ENCODE peak calls at places on chromosomes 13 and 19, in seven cellular contexts. X is GM23338, I is mammary epithelial cell, V is psoas muscle, R is neural crest cell, C is sigmoid colon, W is A549. Y is an unnamed sample.

GRCh38 chr13:36193151-36193855 is 21.1 kb downstream of the SOHLH2 start:
- DNase-seq in X (no peak), V (no peak), W (no peak), C (no peak), R (no peak), I (peak; percentile 71), Y (no peak)

GRCh38 chr13:28716511-28716910 is 2.3 kb downstream of the SLC46A3 start:
- DNase-seq in X (no peak), C (peak; percentile 85), R (no peak), W (no peak), V (no peak), I (peak; percentile 78), Y (no peak)

GRCh38 chr19:40392894-40393517 is 3.0 kb upstream of the HIPK4 start:
- DNase-seq in W (peak; percentile 81), V (no peak), X (no peak), C (no peak), R (no peak), I (peak; percentile 40), Y (no peak)

GRCh38 chr13:57627663-57628062 is 3.9 kb upstream of the PCDH17 start:
- DNase-seq in C (no peak), I (no peak), X (peak; percentile 51), V (no peak), R (no peak), W (no peak), Y (no peak)

GRCh38 chr19:12703056-12703455 is 6.6 kb upstream of the FBXW9 start:
- DNase-seq in X (peak; percentile 94), I (peak; percentile 9), R (peak; percentile 50), W (no peak), C (no peak), V (no peak), Y (peak; percentile 69)

GRCh38 chr13:91368676-91369425 is 21.4 kb downstream of the MIR17HG start:
- DNase-seq in V (no peak), W (no peak), R (no peak), C (no peak), X (no peak), I (no peak), Y (peak; percentile 40)

GRCh38 chr19:40744554-40745401 is 5.5 kb downstream of the ACTMAP start:
- DNase-seq in R (no peak), C (no peak), X (peak; percentile 64), V (no peak), I (no peak), W (no peak), Y (peak; percentile 73)

GRCh38 chr13:71359641-71360040 is 507.4 kb downstream of the DACH1 start:
- DNase-seq in I (no peak), C (no peak), X (no peak), V (no peak), W (no peak), R (no peak), Y (no peak)

GRCh38 chr13:93151277-93151676 is 75.3 kb upstream of the GPC6 start:
- DNase-seq in I (peak; percentile 87), V (no peak), X (no peak), R (no peak), W (no peak), C (no peak), Y (no peak)

GRCh38 chr13:109778102-109778542 is 8.3 kb downstream of the IRS2 start:
- DNase-seq in R (no peak), C (no peak), X (no peak), I (peak; percentile 59), W (no peak), V (no peak), Y (peak; percentile 25)

GRCh38 chr13:69857188-69857821 is 250.3 kb upstream of the ATXN8OS start:
- DNase-seq in X (peak; percentile 82), C (no peak), I (peak; percentile 18), W (peak; percentile 0), V (no peak), R (no peak), Y (no peak)

GRCh38 chr19:16496613-16496983 is 404 bp downstream of the C19orf44 start:
- DNase-seq in R (no peak), X (peak; percentile 18), I (peak; percentile 50), V (peak; percentile 89), C (peak; percentile 80), W (no peak), Y (no peak)

GRCh38 chr19:38387550-38388309 is at the start of gene GGN:
- DNase-seq in V (peak; percentile 88), R (peak; percentile 93), C (peak; percentile 87), W (peak; percentile 100), I (peak; percentile 87), X (peak; percentile 100), Y (peak; percentile 91)

GRCh38 chr13:98202026-98202425 is 25.0 kb upstream of the RNF113B start:
- DNase-seq in W (no peak), X (no peak), R (peak; percentile 29), C (no peak), I (no peak), V (no peak), Y (no peak)

GRCh38 chr19:53892301-53892980 is 10.4 kb downstream of the PRKCG start:
- DNase-seq in V (peak; percentile 49), I (no peak), W (no peak), R (no peak), X (peak; percentile 8), C (no peak), Y (no peak)

GRCh38 chr19:28886708-28887107 is 326.2 kb downstream of the UQCRFS1 start:
- DNase-seq in R (no peak), I (no peak), C (no peak), X (no peak), W (no peak), V (no peak), Y (no peak)

GRCh38 chr13:111854403-111854802 is 212.5 kb upstream of the SOX1 start:
- DNase-seq in R (no peak), W (no peak), V (no peak), I (no peak), C (no peak), X (peak; percentile 26), Y (no peak)

GRCh38 chr19:47839913-47840312 is 18.2 kb downstream of the CRX start:
- DNase-seq in R (no peak), W (no peak), C (no peak), I (no peak), V (no peak), X (peak; percentile 80), Y (no peak)

GRCh38 chr19:38351865-38352395 is 16.3 kb downstream of the CATSPERG start:
- DNase-seq in C (no peak), I (no peak), X (no peak), W (no peak), R (no peak), V (no peak), Y (no peak)

GRCh38 chr13:35964764-35965163 is 166.4 kb downstream of the DCLK1 start:
- DNase-seq in C (no peak), X (no peak), I (no peak), W (no peak), R (no peak), V (no peak), Y (no peak)

GRCh38 chr13:60448907-60449510 is 52.0 kb downstream of the TDRD3 start:
- DNase-seq in X (peak; percentile 66), R (peak; percentile 25), V (no peak), I (peak; percentile 27), W (peak; percentile 23), C (no peak), Y (peak; percentile 12)

GRCh38 chr19:51564791-51565190 is 6.3 kb upstream of the ZNF175 start:
- DNase-seq in V (no peak), W (no peak), R (no peak), X (peak; percentile 66), I (no peak), C (no peak), Y (no peak)

GRCh38 chr13:27406178-27406939 is 18.1 kb upstream of the GTF3A start:
- DNase-seq in I (peak; percentile 35), W (peak; percentile 41), V (no peak), R (no peak), C (no peak), X (peak; percentile 27), Y (peak; percentile 44)

GRCh38 chr13:40206241-40207109 is 460.0 kb downstream of the FOXO1 start:
- DNase-seq in C (no peak), R (no peak), W (no peak), I (peak; percentile 98), V (no peak), X (no peak), Y (peak; percentile 58)

GRCh38 chr19:49987159-49987698 is 26.3 kb upstream of the SIGLEC11 start:
- DNase-seq in W (peak; percentile 58), I (peak; percentile 88), C (peak; percentile 74), R (peak; percentile 93), X (peak; percentile 99), V (peak; percentile 88), Y (peak; percentile 93)

GRCh38 chr13:79056706-79057105 is 349.3 kb downstream of the RBM26 start:
- DNase-seq in C (no peak), W (no peak), V (no peak), X (peak; percentile 12), I (no peak), R (no peak), Y (no peak)

GRCh38 chr13:79062291-79062690 is 343.8 kb downstream of the RBM26 start:
- DNase-seq in X (peak; percentile 46), C (no peak), I (no peak), W (no peak), V (no peak), R (no peak), Y (no peak)

GRCh38 chr13:79060216-79060615 is 345.8 kb downstream of the RBM26 start:
- DNase-seq in C (no peak), V (no peak), W (no peak), R (no peak), I (no peak), X (peak; percentile 62), Y (no peak)
- TF ChIP-seq CTCF in C (no peak), V (peak; percentile 5), W (no peak), R (peak; percentile 51), I (peak; percentile 16), X (peak; percentile 55), Y (no peak)

DNA sequence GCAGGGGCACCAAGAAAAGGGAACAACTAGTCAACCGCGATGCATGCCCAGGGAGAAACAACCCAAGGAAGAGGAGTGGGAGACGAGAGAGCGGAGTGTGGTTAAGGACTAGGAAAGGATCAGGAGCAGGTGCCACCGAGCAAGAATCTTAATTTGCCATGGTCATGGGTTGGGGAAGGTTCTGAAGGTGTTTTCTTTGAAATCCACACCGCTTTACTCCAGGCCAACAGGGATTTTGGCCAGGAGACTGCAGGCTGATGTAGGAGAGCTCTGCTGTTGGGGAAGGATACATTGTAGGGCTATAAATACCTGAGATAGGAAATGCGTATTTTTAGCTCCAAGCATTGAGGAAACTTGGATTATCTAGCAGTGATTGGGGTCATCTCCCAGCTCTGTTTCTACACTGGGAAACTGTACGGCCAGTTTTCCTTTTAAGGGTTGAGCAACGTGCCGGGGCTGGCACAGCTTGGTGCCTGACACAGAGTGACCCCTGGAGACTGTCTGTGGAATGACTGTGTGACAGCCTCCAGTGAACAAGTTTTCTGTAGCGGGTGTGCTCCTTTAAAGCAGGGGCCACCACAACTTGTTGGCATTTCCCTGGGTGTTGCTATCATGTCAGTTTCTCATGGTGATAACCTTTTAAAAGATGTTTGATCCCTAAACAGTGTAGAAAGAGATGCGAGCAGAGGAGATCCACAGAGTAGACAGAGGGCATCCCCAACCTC is 34.2 kb downstream of the ZNF536 start:
- DNase-seq in W (peak; percentile 69), R (peak; percentile 16), I (no peak), X (peak; percentile 56), C (no peak), V (no peak), Y (no peak)
- TF ChIP-seq CTCF in W (peak; percentile 38), R (peak; percentile 58), I (no peak), X (peak; percentile 41), C (no peak), V (peak; percentile 30), Y (no peak)

GRCh38 chr19:18281082-18282020 is at the start of gene JUND:
- DNase-seq in R (peak; percentile 91), V (peak; percentile 99), X (peak; percentile 97), C (peak; percentile 99), I (peak; percentile 98), W (peak; percentile 62), Y (peak; percentile 98)
- TF ChIP-seq CTCF in R (no peak), V (no peak), X (no peak), C (no peak), I (no peak), W (no peak), Y (no peak)

GRCh38 chr13:32454886-32455593 is 27.1 kb upstream of the N4BP2L1 start:
- DNase-seq in I (no peak), R (no peak), X (peak; percentile 22), C (no peak), W (no peak), V (peak; percentile 71), Y (no peak)
- TF ChIP-seq CTCF in I (no peak), R (no peak), X (no peak), C (no peak), W (no peak), V (no peak), Y (no peak)

Y was measured in activated CD8-positive, alpha-beta T cell treated with anti-CD3 and anti-CD28 coated beads for 36 hours.